ENCODE peak calls at places on chromosomes 12 and 14, in seven cellular contexts. V is upper lobe of left lung; C is GM12878; W is PC-9; R is CD8-positive, alpha-beta T cell; I is heart right ventricle; J is uterus. F is an unnamed sample.
A peak's percentile ranks its signal among the peaks of the same experiment; 100 is the strongest.

GRCh38 chr14:37924622-37925021 is 283.1 kb upstream of the SSTR1 start:
- DNase-seq in V (no peak), R (no peak), J (no peak), W (no peak), I (no peak), C (no peak), F (no peak)

GRCh38 chr12:56469007-56469930 is 891 bp downstream of the SPRYD4 start:
- DNase-seq in J (no peak), C (no peak), V (no peak), R (no peak), W (no peak), I (no peak), F (no peak)

GRCh38 chr14:100051103-100051502 is 14.1 kb upstream of the EVL start:
- DNase-seq in W (no peak), C (no peak), R (no peak), I (no peak), J (no peak), V (no peak), F (no peak)

GRCh38 chr12:118330421-118331018 is 42.2 kb downstream of the TAOK3 start:
- DNase-seq in I (no peak), W (no peak), C (no peak), R (no peak), J (no peak), V (no peak), F (no peak)

GRCh38 chr12:26055087-26055486 is 69.8 kb downstream of the BHLHE41 start:
- DNase-seq in J (no peak), I (no peak), C (no peak), V (no peak), W (no peak), R (no peak), F (no peak)

GRCh38 chr14:94570002-94570400 is 8.8 kb downstream of the SERPINA4 start:
- DNase-seq in C (no peak), J (no peak), I (no peak), V (no peak), R (no peak), W (no peak), F (no peak)

GRCh38 chr12:110689601-110690430 is 901 bp upstream of the HVCN1 start:
- DNase-seq in R (peak; percentile 67), C (peak; percentile 57), I (peak; percentile 51), V (peak; percentile 86), W (peak; percentile 27), J (peak; percentile 37), F (peak; percentile 54)

GRCh38 chr12:27486986-27487385 is 37.0 kb upstream of the PPFIBP1 start:
- DNase-seq in W (no peak), R (no peak), C (no peak), I (no peak), V (no peak), J (no peak), F (no peak)

GRCh38 chr14:102888748-102889147 is 33.7 kb upstream of the AMN start:
- DNase-seq in I (no peak), V (no peak), C (no peak), J (no peak), W (no peak), R (no peak), F (no peak)

GRCh38 chr12:54502485-54502884 is 4.9 kb downstream of the NCKAP1L start:
- DNase-seq in V (no peak), W (no peak), C (no peak), I (no peak), R (no peak), J (no peak), F (no peak)

GRCh38 chr14:71550367-71550766 is 381.9 kb upstream of the RGS6 start:
- DNase-seq in C (no peak), W (no peak), J (no peak), V (no peak), R (no peak), I (no peak), F (no peak)

GRCh38 chr14:43479751-43480150 is 1027.3 kb downstream of the FSCB start:
- DNase-seq in W (no peak), I (no peak), R (no peak), C (no peak), J (no peak), V (no peak), F (no peak)

GRCh38 chr12:131347345-131347714 is 363.6 kb upstream of the SFSWAP start:
- DNase-seq in I (no peak), R (no peak), C (no peak), V (no peak), J (no peak), W (no peak), F (no peak)

GRCh38 chr14:105486974-105487448 is 325 bp downstream of the CRIP1 start:
- DNase-seq in C (no peak), R (peak; percentile 56), J (peak; percentile 60), V (peak; percentile 95), W (peak; percentile 42), I (peak; percentile 88), F (peak; percentile 88)

GRCh38 chr14:84493779-84494178 is 1036.2 kb upstream of the FLRT2 start:
- DNase-seq in W (no peak), C (no peak), J (no peak), R (no peak), I (no peak), V (no peak), F (no peak)

GRCh38 chr12:67217647-67218046 is 51.5 kb upstream of the CAND1 start:
- DNase-seq in C (no peak), I (no peak), V (no peak), R (no peak), W (no peak), J (no peak), F (no peak)

GRCh38 chr14:35576856-35577255 is 42.9 kb downstream of the INSM2 start:
- DNase-seq in R (no peak), V (no peak), I (no peak), W (no peak), C (no peak), J (no peak), F (no peak)

GRCh38 chr14:36518031-36518585 is 1.9 kb downstream of the NKX2-1 start:
- DNase-seq in R (no peak), J (no peak), C (no peak), W (no peak), I (no peak), V (no peak), F (no peak)

GRCh38 chr12:30694971-30695326 is 720 bp downstream of the IPO8 start:
- DNase-seq in J (peak; percentile 27), R (no peak), V (no peak), W (peak; percentile 56), I (peak; percentile 27), C (no peak), F (no peak)

GRCh38 chr14:73761621-73762355 is 47.6 kb upstream of the PNMA1 start:
- DNase-seq in R (no peak), V (no peak), I (no peak), C (no peak), J (no peak), W (no peak), F (no peak)

DNA sequence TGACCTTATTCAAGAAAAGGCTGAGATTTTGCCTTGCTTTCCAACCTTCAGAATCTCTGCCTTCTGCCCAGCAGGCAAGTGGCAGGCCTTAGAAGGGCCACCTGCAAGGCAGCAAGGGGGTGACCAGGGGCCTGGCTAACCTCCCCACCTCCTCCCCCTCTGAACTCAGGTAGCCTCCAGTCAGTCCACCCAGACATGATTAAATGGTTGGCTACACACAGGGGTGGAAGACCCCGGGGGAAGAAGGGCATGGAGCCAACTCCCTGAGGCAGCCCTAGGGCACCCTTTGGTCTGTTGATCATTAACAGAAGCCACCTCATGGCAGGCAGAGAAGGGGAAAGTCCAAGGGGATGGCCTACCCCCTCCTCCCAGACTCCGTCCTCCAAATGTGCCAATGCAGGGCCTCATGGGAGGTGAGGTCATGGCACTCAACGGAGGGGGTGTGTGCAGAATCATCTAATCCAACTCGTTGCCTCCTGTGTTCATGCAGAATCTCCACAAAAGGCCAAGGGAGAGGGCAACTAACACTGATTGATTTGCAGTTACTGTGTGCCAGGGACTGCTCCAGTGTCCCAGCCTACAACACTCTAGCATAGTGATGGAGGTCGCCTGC is 8.5 kb downstream of the ZFP36L1 start:
- DNase-seq in V (no peak), W (no peak), C (no peak), I (no peak), J (peak; percentile 50), R (no peak), F (no peak)
- H3K4me1 ChIP-seq in V (peaks cover 50% of the 10 kb centered on the region), W (peaks cover 48% of the 10 kb centered on the region), C (peaks cover 32% of the 10 kb centered on the region), I (peaks cover 81% of the 10 kb centered on the region), J (peaks cover 26% of the 10 kb centered on the region), R (peaks cover 92% of the 10 kb centered on the region), F (peaks cover 70% of the 10 kb centered on the region)

GRCh38 chr12:103936679-103937078 is 6.5 kb downstream of the HSP90B1 start:
- DNase-seq in W (no peak), J (no peak), V (no peak), I (no peak), R (no peak), C (no peak), F (no peak)
- TF ChIP-seq CTCF in W (no peak), J (no peak), V (no peak), I (no peak), R (no peak), C (no peak), F (no peak)

GRCh38 chr12:34387711-34388635 is 365.7 kb downstream of the ALG10 start:
- DNase-seq in V (peak; percentile 30), R (peak; percentile 12), C (no peak), W (no peak), I (no peak), J (no peak), F (no peak)

GRCh38 chr12:34389378-34390170 is 367.3 kb downstream of the ALG10 start:
- DNase-seq in W (no peak), C (no peak), J (no peak), I (no peak), R (no peak), V (peak; percentile 33), F (no peak)

GRCh38 chr12:34390171-34390841 is 368.0 kb downstream of the ALG10 start:
- DNase-seq in R (no peak), J (no peak), I (no peak), C (no peak), V (peak; percentile 41), W (no peak), F (no peak)

GRCh38 chr12:34386621-34387255 is 364.4 kb downstream of the ALG10 start:
- DNase-seq in V (peak; percentile 58), C (no peak), R (no peak), I (no peak), J (no peak), W (no peak), F (no peak)

DNA sequence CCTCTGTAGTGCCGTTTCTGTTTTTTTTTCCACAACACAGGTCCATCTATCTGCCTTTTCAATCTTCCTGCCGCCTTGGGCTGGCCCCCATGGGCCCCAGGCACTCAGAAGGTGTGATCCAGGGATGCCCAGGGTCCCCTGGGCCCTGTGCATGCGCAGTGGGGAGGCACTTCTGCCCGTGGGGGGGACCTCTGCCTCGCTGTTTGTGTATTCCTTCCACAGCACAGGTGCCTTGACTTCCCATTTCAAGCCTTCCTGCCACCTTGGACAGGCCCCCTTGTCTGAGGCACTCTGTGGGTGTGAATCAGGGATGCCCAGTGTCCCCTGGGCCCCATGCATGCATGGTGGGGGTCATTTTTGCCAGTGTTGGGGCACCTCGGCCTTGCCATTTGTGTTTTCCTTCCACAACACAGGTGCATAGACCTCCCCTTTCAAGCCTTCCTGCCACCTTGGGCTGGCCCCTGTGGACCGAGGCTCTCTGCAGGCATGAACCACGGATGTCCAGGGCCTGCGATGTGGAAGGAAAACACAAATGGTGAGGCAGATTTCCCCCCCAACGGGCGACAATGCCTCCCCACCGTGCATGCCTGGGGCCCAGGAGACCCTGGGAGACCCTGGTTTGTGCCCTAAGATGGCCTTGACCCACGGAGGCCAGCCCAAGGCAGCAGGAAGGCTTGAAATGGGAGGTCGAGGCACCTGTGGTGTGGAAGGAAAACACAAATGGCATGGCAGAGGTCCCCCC is 366.5 kb downstream of the ALG10 start:
- DNase-seq in J (no peak), W (no peak), I (no peak), C (no peak), R (peak; percentile 13), V (peak; percentile 44), F (no peak)
- H3K9me3 ChIP-seq in J (no peaks in the 10 kb centered on the region), W (no peaks in the 10 kb centered on the region), I (no peaks in the 10 kb centered on the region), C (peaks cover 2% of the 10 kb centered on the region), R (no peaks in the 10 kb centered on the region), V (peaks cover 20% of the 10 kb centered on the region), F (peaks cover 57% of the 10 kb centered on the region)

GRCh38 chr12:120196363-120196762 is 1.8 kb upstream of the GCN1 start:
- DNase-seq in W (no peak), R (no peak), C (no peak), J (no peak), V (no peak), I (no peak), F (no peak)
- H3K4me1 ChIP-seq in W (peaks cover 46% of the 10 kb centered on the region), R (peaks cover 44% of the 10 kb centered on the region), C (peaks cover 31% of the 10 kb centered on the region), J (peaks cover 24% of the 10 kb centered on the region), V (peaks cover 48% of the 10 kb centered on the region), I (peaks cover 60% of the 10 kb centered on the region), F (peaks cover 77% of the 10 kb centered on the region)

F was measured in left ventricle myocardium inferior.